ENCODE peak calls at places on chromosome 7, in four cellular contexts. T, H, L and J are unnamed samples.
A peak's percentile ranks its signal among the peaks of the same experiment; 100 is the strongest.

GRCh38 chr7:21103426-21104123 is 316.9 kb upstream of the SP8 start:
- DNase-seq in T (no peak), H (no peak), L (no peak), J (no peak)

GRCh38 chr7:18320971-18321567 is 174.5 kb upstream of the HDAC9 start:
- DNase-seq in T (no peak), H (no peak), L (peak; percentile 11), J (no peak)

GRCh38 chr7:21902240-21902639 is 43.5 kb downstream of the CDCA7L start:
- DNase-seq in T (no peak), H (no peak), L (no peak), J (no peak)

GRCh38 chr7:134405299-134405698 is 53.6 kb downstream of the AKR1B1 start:
- DNase-seq in T (no peak), H (no peak), L (no peak), J (no peak)

GRCh38 chr7:100080895-100081534 is 508 bp downstream of the ZNF3 start:
- DNase-seq in T (no peak), H (no peak), L (no peak), J (no peak)

GRCh38 chr7:95126053-95126709 is 198.2 kb downstream of the PON1 start:
- DNase-seq in T (no peak), H (no peak), L (no peak), J (no peak)

GRCh38 chr7:102897211-102897621 is 15.6 kb upstream of the LRRC17 start:
- DNase-seq in T (no peak), H (no peak), L (no peak), J (no peak)

GRCh38 chr7:120272261-120272895 is 597 bp upstream of the KCND2 start:
- DNase-seq in T (no peak), H (no peak), L (peak; percentile 28), J (no peak)

GRCh38 chr7:48106906-48107659 is 18.0 kb downstream of the UPP1 start:
- DNase-seq in T (no peak), H (no peak), L (no peak), J (no peak)

GRCh38 chr7:42152353-42153205 is 84.4 kb downstream of the GLI3 start:
- DNase-seq in T (no peak), H (no peak), L (no peak), J (no peak)

GRCh38 chr7:156378806-156379205 is 261.8 kb upstream of the RNF32 start:
- DNase-seq in T (peak; percentile 60), H (no peak), L (no peak), J (no peak)

GRCh38 chr7:132211971-132212370 is 364.3 kb downstream of the PLXNA4 start:
- DNase-seq in T (no peak), H (no peak), L (no peak), J (no peak)

GRCh38 chr7:117873056-117873932 is at the start of gene CTTNBP2:
- DNase-seq in T (peak; percentile 28), H (peak; percentile 80), L (peak; percentile 59), J (peak; percentile 76)

GRCh38 chr7:101991860-101992259 is 174.4 kb downstream of the CUX1 start:
- DNase-seq in T (no peak), H (no peak), L (no peak), J (no peak)

GRCh38 chr7:80002865-80003264 is 131.8 kb upstream of the GNAI1 start:
- DNase-seq in T (no peak), H (no peak), L (no peak), J (no peak)

GRCh38 chr7:25596443-25596842 is 368.2 kb upstream of the NPVF start:
- DNase-seq in T (no peak), H (no peak), L (no peak), J (no peak)

GRCh38 chr7:836429-836828 is 4.2 kb downstream of the SUN1 start:
- DNase-seq in T (no peak), H (no peak), L (no peak), J (no peak)

GRCh38 chr7:3092468-3092867 is 48.8 kb upstream of the CARD11 start:
- DNase-seq in T (peak; percentile 20), H (no peak), L (peak; percentile 46), J (peak; percentile 66)

GRCh38 chr7:12731214-12731656 is 43.8 kb downstream of the ARL4A start:
- DNase-seq in T (no peak), H (no peak), L (no peak), J (no peak)

GRCh38 chr7:44740040-44740439 is 8.6 kb upstream of the ZMIZ2 start:
- DNase-seq in T (no peak), H (no peak), L (no peak), J (no peak)

GRCh38 chr7:19275000-19275399 is 129.8 kb upstream of the FERD3L start:
- DNase-seq in T (no peak), H (no peak), L (no peak), J (no peak)

GRCh38 chr7:92831716-92832622 is 4.4 kb downstream of the CDK6 start:
- DNase-seq in T (no peak), H (no peak), L (no peak), J (no peak)

GRCh38 chr7:44065431-44066110 is at the start of gene PGAM2:
- DNase-seq in T (no peak), H (no peak), L (no peak), J (peak; percentile 64)

GRCh38 chr7:122750389-122750788 is 47.7 kb upstream of the RNF148 start:
- DNase-seq in T (no peak), H (no peak), L (no peak), J (no peak)

GRCh38 chr7:90384433-90384832 is 18.8 kb upstream of the CLDN12 start:
- DNase-seq in T (no peak), H (no peak), L (no peak), J (no peak)

GRCh38 chr7:25557930-25558329 is 329.6 kb upstream of the NPVF start:
- DNase-seq in T (no peak), H (no peak), L (no peak), J (no peak)

GRCh38 chr7:73717991-73718405 is 1.5 kb downstream of the STX1A start:
- DNase-seq in T (no peak), H (no peak), L (peak; percentile 28), J (no peak)

GRCh38 chr7:85074-85945 is 107.1 kb upstream of the FAM20C start:
- DNase-seq in T (peak; percentile 17), H (peak; percentile 55), L (no peak), J (no peak)

GRCh38 chr7:107277331-107277730 is 108.5 kb downstream of the HBP1 start:
- DNase-seq in T (no peak), H (no peak), L (no peak), J (no peak)

GRCh38 chr7:76505168-76506080 is 4.9 kb upstream of the UPK3B start:
- DNase-seq in T (no peak), H (no peak), L (no peak), J (no peak)

GRCh38 chr7:44631458-44632115 is 25.2 kb downstream of the OGDH start:
- DNase-seq in T (no peak), H (no peak), L (peak; percentile 38), J (no peak)

GRCh38 chr7:71867626-71868025 is 544.5 kb downstream of the CALN1 start:
- DNase-seq in T (no peak), H (no peak), L (no peak), J (no peak)

GRCh38 chr7:100626530-100627237 is 14.3 kb downstream of the MOSPD3 start:
- DNase-seq in T (peak; percentile 66), H (peak; percentile 86), L (peak; percentile 80), J (peak; percentile 89)

GRCh38 chr7:32916006-32916405 is 24.4 kb upstream of the KBTBD2 start:
- DNase-seq in T (no peak), H (no peak), L (no peak), J (no peak)

GRCh38 chr7:68684246-68684850 is 913.9 kb upstream of the AUTS2 start:
- DNase-seq in T (peak; percentile 51), H (no peak), L (no peak), J (no peak)

GRCh38 chr7:94324380-94325120 is 70.1 kb upstream of the COL1A2 start:
- DNase-seq in T (no peak), H (no peak), L (no peak), J (no peak)

GRCh38 chr7:4185736-4186512 is 496.2 kb upstream of the FOXK1 start:
- DNase-seq in T (peak; percentile 19), H (no peak), L (no peak), J (no peak)

GRCh38 chr7:76352193-76352592 is 6.6 kb downstream of the YWHAG start:
- DNase-seq in T (no peak), H (no peak), L (no peak), J (no peak)